ENCODE peak calls at places on chromosomes 1 and 21, in five cellular contexts. J is fibroblast of villous mesenchyme, Z is PC-9, N is BJ, E is IMR-90. S is an unnamed sample.

GRCh38 chr1:14653461-14653960 is 55.0 kb downstream of the KAZN start:
- DNase-seq in J (peak; percentile 4), Z (no peak), N (no peak), E (no peak), S (no peak)

GRCh38 chr1:84122780-84123382 is 21.2 kb upstream of the PRKACB start:
- DNase-seq in J (peak; percentile 60), Z (peak; percentile 28), N (no peak), E (peak; percentile 58), S (peak; percentile 81)

GRCh38 chr1:66445492-66446181 is 88.3 kb upstream of the SGIP1 start:
- DNase-seq in J (no peak), Z (no peak), N (no peak), E (no peak), S (peak; percentile 20)

GRCh38 chr21:15953551-15954116 is 223.9 kb downstream of the USP25 start:
- DNase-seq in J (no peak), Z (no peak), N (no peak), E (no peak), S (peak; percentile 11)

GRCh38 chr1:112318263-112318662 is 77.8 kb upstream of the CTTNBP2NL start:
- DNase-seq in J (no peak), Z (no peak), N (no peak), E (no peak), S (no peak)

GRCh38 chr1:228344631-228345072 is 62.0 kb downstream of the TRIM11 start:
- DNase-seq in J (no peak), Z (no peak), N (no peak), E (no peak), S (no peak)

GRCh38 chr1:55669308-55669707 is 454.1 kb upstream of the USP24 start:
- DNase-seq in J (peak; percentile 62), Z (no peak), N (no peak), E (peak; percentile 72), S (peak; percentile 40)

GRCh38 chr1:59146651-59147358 is 150.1 kb upstream of the FGGY start:
- DNase-seq in J (no peak), Z (peak; percentile 58), N (no peak), E (peak; percentile 28), S (peak; percentile 73)

GRCh38 chr1:94456736-94457135 is 38.5 kb downstream of the ABCD3 start:
- DNase-seq in J (no peak), Z (no peak), N (no peak), E (peak; percentile 38), S (no peak)

GRCh38 chr1:167499657-167500056 is 18.7 kb downstream of the CD247 start:
- DNase-seq in J (no peak), Z (no peak), N (no peak), E (no peak), S (no peak)

GRCh38 chr1:181568736-181569135 is 85.4 kb downstream of the CACNA1E start:
- DNase-seq in J (no peak), Z (no peak), N (no peak), E (no peak), S (no peak)

GRCh38 chr1:19450811-19451564 is 34.4 kb downstream of the CAPZB start:
- DNase-seq in J (peak; percentile 96), Z (peak; percentile 25), N (peak; percentile 84), E (peak; percentile 99), S (peak; percentile 95)

GRCh38 chr1:37342736-37343135 is 131.6 kb upstream of the ZC3H12A start:
- DNase-seq in J (no peak), Z (no peak), N (no peak), E (no peak), S (no peak)

GRCh38 chr1:35220976-35221375 is 28.0 kb upstream of the SFPQ start:
- DNase-seq in J (no peak), Z (peak; percentile 6), N (no peak), E (no peak), S (peak; percentile 46)

GRCh38 chr21:42009018-42009830 is 936 bp downstream of the ZBTB21 start:
- DNase-seq in J (peak; percentile 82), Z (peak; percentile 26), N (no peak), E (peak; percentile 81), S (peak; percentile 41)

DNA sequence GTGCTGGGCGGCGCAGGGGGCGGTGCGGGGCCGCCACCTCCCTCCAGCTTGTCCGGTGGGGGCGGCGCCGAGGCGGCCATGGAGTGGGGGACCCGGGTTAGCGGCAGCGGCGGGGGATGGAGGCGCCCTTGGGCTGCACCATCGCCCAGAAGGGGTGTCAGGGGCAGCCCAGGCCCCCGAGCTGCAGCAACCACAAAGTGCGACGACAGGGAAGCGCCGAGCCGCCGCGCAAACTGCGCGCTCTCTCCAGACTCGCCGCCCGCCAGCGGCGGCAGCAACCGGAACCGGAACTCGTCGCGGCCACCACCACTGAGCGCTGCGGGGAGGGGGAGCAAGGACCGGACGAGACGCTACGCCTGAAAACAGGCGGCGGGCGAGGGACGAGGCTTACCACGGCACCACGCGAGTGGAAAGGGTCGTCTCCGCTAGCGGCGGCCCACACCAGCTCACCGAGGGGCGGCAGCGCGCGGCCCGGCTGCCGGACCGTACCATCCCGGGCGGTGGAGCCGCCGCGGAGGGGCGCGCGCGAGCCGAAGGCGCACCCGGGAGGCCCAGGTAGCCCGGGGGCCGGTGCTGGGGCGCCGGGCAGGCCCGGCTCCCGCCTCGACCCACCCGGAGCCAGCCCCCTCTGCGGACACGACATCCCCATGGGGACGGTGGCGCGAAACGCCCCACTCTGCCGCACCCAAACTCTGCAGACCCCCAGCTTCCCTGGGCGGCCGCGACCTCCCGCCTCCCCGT is at the start of gene PYGO2:
- DNase-seq in J (peak; percentile 74), Z (peak; percentile 88), N (no peak), E (peak; percentile 66), S (peak; percentile 78)
- TF ChIP-seq CTCF in J (peak; percentile 26), Z (peak; percentile 60), N (peak; percentile 37), E (peak; percentile 69), S (no peak)

GRCh38 chr21:38989097-38989744 is 183.5 kb downstream of the ETS2 start:
- DNase-seq in J (no peak), Z (no peak), N (no peak), E (no peak), S (no peak)
- H3K4me3 ChIP-seq in J (no peak overlapping the region), Z (no peak overlapping the region), N (no peak overlapping the region), E (no peak overlapping the region), S (no peak overlapping the region)

DNA sequence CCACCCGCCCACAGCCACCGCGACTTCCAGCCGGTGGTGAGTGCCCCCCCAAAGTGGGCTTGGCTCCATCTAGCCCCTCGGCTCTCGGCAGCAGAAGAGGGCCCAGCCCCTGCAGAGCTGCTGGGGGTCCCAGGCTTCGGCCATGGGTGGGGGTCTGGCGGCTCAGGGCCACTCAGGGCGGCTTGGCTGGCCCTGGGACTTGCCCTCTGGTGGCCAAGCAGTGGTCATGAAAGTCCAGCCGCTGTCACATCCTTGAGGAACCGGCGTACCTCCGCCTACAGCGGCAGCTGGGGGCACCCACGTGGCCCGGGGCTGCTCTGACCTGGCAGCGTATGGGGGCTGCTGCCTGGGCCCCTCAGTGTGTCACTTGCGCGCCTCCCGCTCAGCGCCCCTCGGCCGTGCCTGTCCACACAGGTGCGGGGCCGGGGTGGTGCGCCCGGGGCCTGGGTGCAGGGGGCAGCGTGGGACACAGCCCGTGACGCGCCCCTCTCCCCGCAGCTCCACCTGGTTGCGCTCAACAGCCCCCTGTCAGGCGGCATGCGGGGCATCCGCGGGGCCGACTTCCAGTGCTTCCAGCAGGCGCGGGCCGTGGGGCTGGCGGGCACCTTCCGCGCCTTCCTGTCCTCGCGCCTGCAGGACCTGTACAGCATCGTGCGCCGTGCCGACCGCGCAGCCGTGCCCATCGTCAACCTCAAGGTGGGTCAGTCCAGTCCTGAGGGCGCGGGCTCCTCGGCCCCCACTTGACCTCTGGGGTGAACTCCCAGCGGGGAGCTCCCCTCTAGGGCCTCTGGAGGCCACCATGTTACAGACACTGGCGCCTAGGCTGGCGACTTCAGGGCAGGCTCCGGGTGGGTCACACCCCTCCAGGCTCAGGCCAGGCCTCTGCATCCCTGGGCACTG is 32.4 kb downstream of the SLC19A1 start:
- DNase-seq in J (no peak), Z (no peak), N (no peak), E (no peak), S (no peak)
- TF ChIP-seq CTCF in J (no peak), Z (no peak), N (no peak), E (no peak), S (no peak)

DNA sequence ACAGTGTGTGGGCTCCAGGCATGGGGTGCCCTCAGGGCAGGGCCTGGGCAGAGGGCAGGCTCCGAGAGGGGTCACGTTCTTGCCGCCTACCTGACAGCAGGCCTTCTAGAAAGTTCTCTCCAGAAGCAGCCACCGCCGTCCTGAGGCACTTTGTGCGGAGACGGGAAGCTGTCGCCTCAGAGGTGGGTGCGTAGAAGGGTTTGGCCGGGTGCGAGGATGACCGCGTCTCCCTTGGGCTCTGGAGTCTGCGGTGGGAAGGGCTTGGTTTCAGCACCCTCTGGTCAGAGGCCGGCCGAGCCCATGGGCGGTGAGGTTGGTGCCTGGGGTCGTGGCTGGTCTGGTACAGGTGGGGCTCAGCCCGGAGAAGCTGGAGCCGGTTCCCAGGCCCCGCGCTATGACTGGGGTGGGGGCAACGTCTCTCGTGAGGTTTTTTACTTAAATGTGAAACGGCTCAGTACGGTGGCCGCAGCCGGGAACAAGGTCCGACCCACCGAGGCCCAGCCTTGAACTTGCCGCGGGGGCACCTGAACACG is 10.1 kb upstream of the TTLL10 start:
- DNase-seq in J (no peak), Z (no peak), N (no peak), E (no peak), S (no peak)
- H3K4me3 ChIP-seq in J (no peak overlapping the region), Z (peak overlapping the region; percentile 99), N (no peak overlapping the region), E (no peak overlapping the region), S (no peak overlapping the region)

GRCh38 chr1:103307751-103308150 is 199.4 kb upstream of the COL11A1 start:
- DNase-seq in J (no peak), Z (no peak), N (no peak), E (no peak), S (no peak)

GRCh38 chr1:103309761-103310160 is 201.4 kb upstream of the COL11A1 start:
- DNase-seq in J (no peak), Z (no peak), N (no peak), E (no peak), S (no peak)
- TF ChIP-seq CTCF in J (no peak), Z (no peak), N (no peak), E (no peak), S (no peak)

S was measured in choroid plexus epithelial cell.